ENCODE peak calls at places on chromosomes 2 and 18, in nine cellular contexts. N is AG04450, D is right atrium auricular region, A is heart left ventricle, K is heart right ventricle, B is neural progenitor cell, R is GM23338, I is tibial artery, P is right lobe of liver. X is an unnamed sample.

GRCh38 chr2:40343904-40344303 is 108.0 kb downstream of the SLC8A1 start:
- DNase-seq in R (no peak), P (no peak), D (no peak), A (no peak), B (no peak), I (no peak), K (no peak), N (no peak), X (no peak)

GRCh38 chr18:79937103-79937860 is 14.2 kb downstream of the SLC66A2 start:
- DNase-seq in A (no peak), K (no peak), N (no peak), I (peak; percentile 11), R (no peak), D (no peak), P (peak; percentile 35), B (no peak), X (no peak)

GRCh38 chr2:232134939-232135338 is 173.4 kb downstream of the DIS3L2 start:
- DNase-seq in K (no peak), N (no peak), D (no peak), R (no peak), P (no peak), A (no peak), I (no peak), B (no peak), X (no peak)

GRCh38 chr18:59232309-59233016 is 12.5 kb downstream of the GRP start:
- DNase-seq in K (no peak), R (peak; percentile 80), D (no peak), I (no peak), A (no peak), N (no peak), B (peak; percentile 20), P (no peak), X (no peak)

GRCh38 chr18:64994370-64994769 is 756.4 kb upstream of the CDH7 start:
- DNase-seq in B (no peak), A (no peak), R (no peak), I (no peak), D (no peak), N (no peak), P (no peak), K (no peak), X (no peak)

GRCh38 chr2:180707175-180707866 is 273.1 kb upstream of the UBE2E3 start:
- DNase-seq in K (no peak), D (no peak), I (no peak), R (no peak), A (no peak), B (no peak), N (no peak), P (no peak), X (no peak)

GRCh38 chr2:209993968-209994367 is 8.5 kb upstream of the RPE start:
- DNase-seq in A (no peak), N (no peak), K (no peak), D (no peak), R (peak; percentile 22), P (no peak), I (no peak), B (no peak), X (no peak)

GRCh38 chr2:189654641-189655040 is 6.6 kb upstream of the ASNSD1 start:
- DNase-seq in A (no peak), I (no peak), N (no peak), K (no peak), P (no peak), R (no peak), D (no peak), B (no peak), X (no peak)

GRCh38 chr2:18788590-18788989 is 199.2 kb upstream of the NT5C1B start:
- DNase-seq in P (no peak), I (no peak), A (peak; percentile 72), R (no peak), D (no peak), K (peak; percentile 34), N (no peak), B (no peak), X (no peak)

GRCh38 chr18:56377161-56377560 is 261.2 kb downstream of the TXNL1 start:
- DNase-seq in I (no peak), D (no peak), B (no peak), R (no peak), N (no peak), K (no peak), P (no peak), A (no peak), X (no peak)

GRCh38 chr2:30710016-30710415 is 97.2 kb downstream of the CAPN13 start:
- DNase-seq in I (no peak), B (no peak), K (no peak), A (no peak), D (peak; percentile 40), N (no peak), R (no peak), P (no peak), X (no peak)

GRCh38 chr2:218396688-218397501 is 2.8 kb upstream of the CTDSP1 start:
- DNase-seq in A (peak; percentile 88), K (peak; percentile 82), P (peak; percentile 84), I (peak; percentile 82), N (no peak), D (peak; percentile 87), R (peak; percentile 47), B (peak; percentile 50), X (peak; percentile 68)

GRCh38 chr2:127047716-127048617 is 59.0 kb downstream of the BIN1 start:
- DNase-seq in A (no peak), B (no peak), N (no peak), K (no peak), P (no peak), R (no peak), D (no peak), I (no peak), X (no peak)

GRCh38 chr2:204487447-204488229 is 57.6 kb upstream of the PARD3B start:
- DNase-seq in D (no peak), A (no peak), P (no peak), N (no peak), B (no peak), K (no peak), I (no peak), R (no peak), X (no peak)

DNA sequence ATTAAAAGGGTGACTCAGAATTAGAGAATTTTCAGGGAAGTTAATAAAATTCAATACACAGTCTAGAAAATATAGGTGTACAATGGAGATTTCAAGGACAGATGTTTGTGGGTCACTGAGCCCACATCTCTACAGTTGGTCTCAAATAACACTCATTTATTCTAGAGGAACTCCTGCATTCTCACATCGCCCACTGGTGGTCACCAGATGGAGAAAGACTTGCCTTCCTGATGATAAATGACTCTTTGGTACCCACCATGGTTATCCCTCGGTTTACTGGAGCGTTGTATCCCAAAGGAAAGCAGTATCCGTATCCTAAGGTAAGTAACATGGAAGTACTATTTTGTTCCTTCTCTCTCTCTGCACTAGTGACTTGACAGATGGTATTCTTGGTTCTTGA is 1297.1 kb downstream of the DPP10 start:
- DNase-seq in A (no peak), D (no peak), B (peak; percentile 40), K (no peak), N (no peak), R (peak; percentile 69), P (no peak), I (no peak), X (no peak)
- TF ChIP-seq CTCF in A (no peak), D (no peak), B (peak; percentile 61), K (no peak), N (no peak), R (peak; percentile 75), P (no peak), I (no peak), X (no peak)

GRCh38 chr2:67210430-67210829 is 186.7 kb upstream of the ETAA1 start:
- DNase-seq in I (no peak), K (no peak), B (peak; percentile 20), D (no peak), P (no peak), A (no peak), N (no peak), R (peak; percentile 46), X (no peak)
- H3K27me3 ChIP-seq in I (no peaks in the 10 kb centered on the region), K (no peaks in the 10 kb centered on the region), B (no peaks in the 10 kb centered on the region), D (no peaks in the 10 kb centered on the region), P (no peaks in the 10 kb centered on the region), A (no peaks in the 10 kb centered on the region), N (no peaks in the 10 kb centered on the region), R (no peaks in the 10 kb centered on the region), X (no peaks in the 10 kb centered on the region)

GRCh38 chr2:75609334-75609689 is 37.3 kb upstream of the MRPL19 start:
- DNase-seq in P (no peak), R (no peak), K (no peak), N (no peak), A (no peak), B (no peak), D (no peak), I (no peak), X (no peak)

GRCh38 chr2:75608684-75609333 is 37.8 kb upstream of the MRPL19 start:
- DNase-seq in R (peak; percentile 83), B (peak; percentile 83), P (peak; percentile 66), I (no peak), D (no peak), K (peak; percentile 55), N (no peak), A (peak; percentile 37), X (peak; percentile 35)

GRCh38 chr2:75609937-75610508 is 36.6 kb upstream of the MRPL19 start:
- DNase-seq in A (no peak), I (no peak), K (no peak), R (no peak), D (no peak), B (no peak), N (no peak), P (no peak), X (no peak)

GRCh38 chr2:75612108-75612861 is 34.3 kb upstream of the MRPL19 start:
- DNase-seq in D (no peak), R (no peak), P (no peak), N (no peak), I (no peak), A (no peak), K (no peak), B (no peak), X (no peak)

DNA sequence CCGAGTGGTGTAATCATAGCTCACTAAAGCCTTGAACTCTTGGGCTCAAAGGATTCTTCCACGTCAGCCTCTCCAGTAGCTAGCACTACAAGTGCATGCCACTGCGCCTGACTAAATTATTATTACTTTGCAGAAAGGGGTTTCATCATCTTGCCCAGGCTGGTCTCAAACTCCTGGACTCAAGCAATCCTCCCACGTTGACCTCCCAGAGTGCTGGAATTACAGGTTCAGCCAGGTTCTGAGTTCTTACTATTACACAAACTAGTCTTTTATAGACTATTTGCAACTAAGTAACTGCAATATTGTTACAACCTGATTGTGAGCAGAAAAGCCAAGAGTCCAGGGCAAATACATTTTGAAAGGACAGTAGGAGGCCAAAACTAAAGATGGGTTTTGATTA is 35.9 kb upstream of the MRPL19 start:
- DNase-seq in N (no peak), R (no peak), B (no peak), P (no peak), A (no peak), K (no peak), I (no peak), D (no peak), X (no peak)
- H3K27ac ChIP-seq in N (no peak overlapping the region), R (no peak overlapping the region), B (no peak overlapping the region), P (no peak overlapping the region), A (no peak overlapping the region), K (no peak overlapping the region), I (no peak overlapping the region), D (no peak overlapping the region), X (no peak overlapping the region)

DNA sequence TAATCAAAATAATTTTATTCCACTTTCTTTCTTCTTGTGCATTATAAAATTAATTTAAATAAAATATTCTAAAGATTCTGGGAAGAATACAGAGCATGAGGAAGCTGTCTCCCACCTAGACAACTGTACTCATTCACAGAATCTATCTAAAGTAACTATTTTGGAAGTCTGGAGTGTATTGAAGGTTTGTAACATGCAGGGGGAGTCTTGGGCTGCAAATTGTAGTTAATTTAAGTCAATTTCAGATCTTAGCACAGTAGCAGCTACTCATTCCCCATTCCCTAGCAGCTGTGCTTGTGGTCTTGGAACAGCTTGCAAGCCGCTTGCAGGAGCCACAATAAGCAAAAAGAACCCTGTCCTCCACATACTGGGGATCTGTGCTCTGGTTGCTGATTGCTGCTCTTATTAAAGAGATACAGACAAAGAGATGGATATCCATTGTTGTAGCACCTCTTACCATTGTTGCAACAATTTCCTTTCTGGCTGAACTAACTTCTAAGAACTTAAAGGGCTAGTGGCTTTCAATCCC is 1775.3 kb upstream of the PIK3C3 start:
- DNase-seq in B (peak; percentile 55), P (no peak), D (no peak), R (peak; percentile 28), A (no peak), I (no peak), K (no peak), N (no peak), X (no peak)
- TF ChIP-seq CTCF in B (peak; percentile 18), P (no peak), D (no peak), R (peak; percentile 19), A (no peak), I (no peak), K (no peak), N (no peak), X (no peak)